ENCODE peak calls at places on chromosomes 12 and 14, in seven cellular contexts. T is choroid plexus epithelial cell, M is MM.1S, I is ovary, J is cardiac muscle cell, W is AG09309, Y is HCT116. G is an unnamed sample.

GRCh38 chr12:22624573-22624907 is 431 bp upstream of the ETNK1 start:
- DNase-seq in T (no peak), M (no peak), I (no peak), J (no peak), W (no peak), Y (no peak), G (no peak)

GRCh38 chr12:3490848-3491382 is at the start of gene PRMT8:
- DNase-seq in T (no peak), M (no peak), I (no peak), J (peak), W (no peak), Y (no peak), G (no peak)

GRCh38 chr12:67452119-67452805 is 183.1 kb downstream of the CAND1 start:
- DNase-seq in T (no peak), M (peak), I (no peak), J (no peak), W (no peak), Y (no peak), G (no peak)

GRCh38 chr12:120167529-120168095 is 26.9 kb downstream of the GCN1 start:
- DNase-seq in T (no peak), M (no peak), I (no peak), J (no peak), W (no peak), Y (no peak), G (no peak)

GRCh38 chr12:72075401-72075800 is 136.8 kb downstream of the TPH2 start:
- DNase-seq in T (no peak), M (no peak), I (no peak), J (no peak), W (no peak), Y (no peak), G (no peak)

GRCh38 chr12:95784886-95785285 is 5.7 kb downstream of the NTN4 start:
- DNase-seq in T (no peak), M (no peak), I (no peak), J (no peak), W (no peak), Y (no peak), G (no peak)

GRCh38 chr12:1173806-1174617 is 183.0 kb downstream of the ERC1 start:
- DNase-seq in T (no peak), M (peak), I (no peak), J (no peak), W (no peak), Y (no peak), G (no peak)

GRCh38 chr12:12083688-12084087 is 12.9 kb downstream of the BCL2L14 start:
- DNase-seq in T (no peak), M (no peak), I (no peak), J (no peak), W (no peak), Y (no peak), G (no peak)

GRCh38 chr12:78034025-78034424 is 203.3 kb downstream of the NAV3 start:
- DNase-seq in T (peak), M (no peak), I (no peak), J (no peak), W (peak), Y (no peak), G (no peak)

GRCh38 chr14:94964931-94965330 is 192.4 kb downstream of the DICER1 start:
- DNase-seq in T (no peak), M (no peak), I (no peak), J (no peak), W (no peak), Y (no peak), G (no peak)

GRCh38 chr12:113837059-113837458 is 129.1 kb downstream of the RBM19 start:
- DNase-seq in T (peak), M (no peak), I (no peak), J (no peak), W (peak), Y (no peak), G (no peak)

GRCh38 chr12:49041036-49041880 is 19.3 kb downstream of the KMT2D start:
- DNase-seq in T (no peak), M (no peak), I (no peak), J (no peak), W (no peak), Y (no peak), G (no peak)

GRCh38 chr12:49039421-49040363 is 20.9 kb downstream of the KMT2D start:
- DNase-seq in T (no peak), M (no peak), I (no peak), J (no peak), W (no peak), Y (no peak), G (no peak)

GRCh38 chr12:49041881-49042484 is 18.6 kb downstream of the KMT2D start:
- DNase-seq in T (no peak), M (no peak), I (no peak), J (no peak), W (no peak), Y (no peak), G (no peak)

GRCh38 chr12:49038291-49038955 is 19.8 kb upstream of the PRKAG1 start:
- DNase-seq in T (no peak), M (no peak), I (no peak), J (no peak), W (no peak), Y (no peak), G (no peak)

GRCh38 chr12:49040364-49040855 is 20.2 kb downstream of the KMT2D start:
- DNase-seq in T (no peak), M (no peak), I (no peak), J (no peak), W (no peak), Y (no peak), G (no peak)
- H3K4me3 ChIP-seq in T (no peak), M (no peak), I (no peak), J (no peak), W (no peak), Y (no peak), G (no peak)

GRCh38 chr12:93390565-93391297 is 13.0 kb downstream of the NUDT4 start:
- DNase-seq in T (no peak), M (no peak), I (no peak), J (no peak), W (no peak), Y (no peak), G (no peak)

GRCh38 chr12:93387780-93388179 is 10.1 kb downstream of the NUDT4 start:
- DNase-seq in T (no peak), M (no peak), I (no peak), J (no peak), W (no peak), Y (no peak), G (no peak)

DNA sequence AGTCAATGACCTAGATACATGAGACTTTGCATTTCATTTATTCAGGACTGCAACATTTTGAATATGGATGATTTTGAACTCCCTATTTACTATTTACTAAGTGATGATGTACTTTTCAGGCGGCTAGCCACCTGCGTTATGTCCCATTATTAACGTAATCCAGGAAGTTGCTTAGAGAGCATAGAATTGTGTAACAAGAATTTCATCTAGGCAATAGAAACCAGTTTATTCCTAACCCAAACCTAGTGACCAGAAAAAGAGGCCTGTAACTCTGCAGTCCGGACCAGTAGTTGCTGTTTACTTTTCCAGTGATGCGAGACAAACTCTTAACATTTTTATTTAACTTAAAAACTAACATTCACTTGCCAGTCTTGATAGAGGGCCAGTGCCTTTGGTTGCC is 12.3 kb downstream of the NUDT4 start:
- DNase-seq in T (no peak), M (no peak), I (no peak), J (no peak), W (no peak), Y (no peak), G (no peak)
- H3K4me3 ChIP-seq in T (no peak), M (no peak), I (no peak), J (no peak), W (no peak), Y (no peak), G (no peak)

DNA sequence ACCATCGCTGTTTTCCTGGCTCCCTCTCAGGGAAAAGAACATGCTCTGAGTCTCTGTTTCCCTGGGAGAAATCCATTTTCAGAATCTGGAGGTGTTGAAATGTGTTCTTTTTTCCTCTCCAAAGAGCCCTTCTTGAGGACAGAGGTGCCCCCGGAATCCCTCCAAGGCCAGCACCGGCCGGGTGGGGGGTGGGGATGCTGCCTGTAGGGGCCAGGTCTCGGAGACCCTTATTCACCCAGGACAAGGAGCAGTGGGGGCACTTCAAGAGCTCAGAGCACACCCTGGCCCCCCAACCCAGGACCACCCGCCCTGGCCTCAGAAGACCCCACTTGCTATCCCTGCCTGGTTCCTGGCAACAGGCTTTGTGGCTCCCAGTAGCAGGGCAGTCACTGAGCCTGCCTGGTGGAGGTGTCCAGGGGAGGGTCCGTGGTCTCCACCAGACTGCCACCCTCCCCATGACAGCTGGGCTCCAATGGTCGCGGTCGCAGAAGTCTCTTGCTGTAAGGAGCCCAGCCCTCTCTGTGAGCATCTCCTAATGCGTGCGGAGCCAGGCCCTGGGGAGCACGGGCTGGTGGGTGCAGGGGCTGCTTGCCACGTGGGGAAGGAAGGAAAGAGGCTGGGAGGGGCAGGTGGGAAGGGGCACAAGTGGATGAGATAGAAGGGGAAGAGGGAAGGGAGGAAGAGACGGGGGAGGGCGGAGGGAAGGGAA is 13.2 kb upstream of the DIO3 start:
- DNase-seq in T (no peak), M (no peak), I (no peak), J (no peak), W (no peak), Y (no peak), G (no peak)
- H3K4me3 ChIP-seq in T (no peak), M (no peak), I (no peak), J (no peak), W (no peak), Y (no peak), G (no peak)

GRCh38 chr14:73239463-73240241 is 2.3 kb downstream of the PAPLN start:
- DNase-seq in T (peak), M (no peak), I (peak), J (peak), W (no peak), Y (no peak), G (no peak)
- H3K4me3 ChIP-seq in T (peak), M (no peak), I (peak), J (peak), W (no peak), Y (no peak), G (no peak)

GRCh38 chr14:102930138-102930752 is 7.8 kb downstream of the AMN start:
- DNase-seq in T (no peak), M (no peak), I (no peak), J (peak), W (no peak), Y (no peak), G (no peak)
- H3K4me3 ChIP-seq in T (no peak), M (no peak), I (no peak), J (peak), W (no peak), Y (no peak), G (no peak)

GRCh38 chr12:124323771-124324530 is 29.1 kb downstream of the RFLNA start:
- DNase-seq in T (no peak), M (no peak), I (no peak), J (no peak), W (no peak), Y (no peak), G (no peak)
- H3K4me3 ChIP-seq in T (no peak), M (no peak), I (no peak), J (no peak), W (no peak), Y (no peak), G (no peak)

GRCh38 chr12:7934153-7934552 is 1.8 kb downstream of the SLC2A3 start:
- DNase-seq in T (peak), M (no peak), I (no peak), J (no peak), W (no peak), Y (no peak), G (no peak)
- H3K4me3 ChIP-seq in T (peak), M (no peak), I (peak), J (peak), W (peak), Y (no peak), G (peak)

GRCh38 chr14:105091335-105092123 is 26.3 kb upstream of the GPR132 start:
- DNase-seq in T (no peak), M (no peak), I (peak), J (no peak), W (no peak), Y (peak), G (peak)
- H3K4me3 ChIP-seq in T (no peak), M (no peak), I (no peak), J (no peak), W (no peak), Y (peak), G (no peak)

G was measured in lung.